ENCODE peak calls at places on chromosomes 16 and 17, in seven cellular contexts. One of them, this sample, is unnamed.

GRCh38 chr17:43986225-43986981 is 18.0 kb upstream of the NAGS start:
- DNase-seq in choroid plexus epithelial cell: no peak
- DNase-seq in heart left ventricle: no peak
- DNase-seq in transverse colon: no peak
- DNase-seq in tibial nerve: no peak
- DNase-seq in Panc1: no peak
- DNase-seq in astrocyte of the cerebellum: no peak
- DNase-seq in this sample: no peak

GRCh38 chr16:19400709-19401108 is 17.0 kb upstream of the TMC5 start:
- DNase-seq in choroid plexus epithelial cell: no peak
- DNase-seq in heart left ventricle: no peak
- DNase-seq in transverse colon: no peak
- DNase-seq in tibial nerve: no peak
- DNase-seq in Panc1: no peak
- DNase-seq in astrocyte of the cerebellum: no peak
- DNase-seq in this sample: no peak

GRCh38 chr17:61714300-61714699 is 123.3 kb upstream of the NACA2 start:
- DNase-seq in choroid plexus epithelial cell: no peak
- DNase-seq in heart left ventricle: no peak
- DNase-seq in transverse colon: no peak
- DNase-seq in tibial nerve: no peak
- DNase-seq in Panc1: no peak
- DNase-seq in astrocyte of the cerebellum: no peak
- DNase-seq in this sample: no peak

GRCh38 chr16:996672-997071 is 15.1 kb downstream of the SOX8 start:
- DNase-seq in choroid plexus epithelial cell: no peak
- DNase-seq in heart left ventricle: no peak
- DNase-seq in transverse colon: no peak
- DNase-seq in tibial nerve: no peak
- DNase-seq in Panc1: no peak
- DNase-seq in astrocyte of the cerebellum: no peak
- DNase-seq in this sample: no peak

GRCh38 chr17:74779948-74780400 is 3.8 kb upstream of the NAT9 start:
- DNase-seq in choroid plexus epithelial cell: no peak
- DNase-seq in heart left ventricle: no peak
- DNase-seq in transverse colon: peak
- DNase-seq in tibial nerve: no peak
- DNase-seq in Panc1: no peak
- DNase-seq in astrocyte of the cerebellum: no peak
- DNase-seq in this sample: no peak

GRCh38 chr17:7122386-7122785 is 7.8 kb upstream of the ASGR2 start:
- DNase-seq in choroid plexus epithelial cell: peak
- DNase-seq in heart left ventricle: no peak
- DNase-seq in transverse colon: no peak
- DNase-seq in tibial nerve: no peak
- DNase-seq in Panc1: no peak
- DNase-seq in astrocyte of the cerebellum: no peak
- DNase-seq in this sample: peak

GRCh38 chr16:22004321-22004720 is 3.4 kb upstream of the PDZD9 start:
- DNase-seq in choroid plexus epithelial cell: no peak
- DNase-seq in heart left ventricle: no peak
- DNase-seq in transverse colon: no peak
- DNase-seq in tibial nerve: no peak
- DNase-seq in Panc1: no peak
- DNase-seq in astrocyte of the cerebellum: no peak
- DNase-seq in this sample: no peak

GRCh38 chr16:78608305-78608776 is 508.9 kb downstream of the WWOX start:
- DNase-seq in choroid plexus epithelial cell: no peak
- DNase-seq in heart left ventricle: no peak
- DNase-seq in transverse colon: peak
- DNase-seq in tibial nerve: no peak
- DNase-seq in Panc1: no peak
- DNase-seq in astrocyte of the cerebellum: no peak
- DNase-seq in this sample: no peak

GRCh38 chr16:12573730-12574383 is 229.8 kb downstream of the CPPED1 start:
- DNase-seq in choroid plexus epithelial cell: peak
- DNase-seq in heart left ventricle: no peak
- DNase-seq in transverse colon: peak
- DNase-seq in tibial nerve: no peak
- DNase-seq in Panc1: peak
- DNase-seq in astrocyte of the cerebellum: no peak
- DNase-seq in this sample: peak

GRCh38 chr17:77693776-77694175 is 264.7 kb upstream of the TNRC6C start:
- DNase-seq in choroid plexus epithelial cell: no peak
- DNase-seq in heart left ventricle: no peak
- DNase-seq in transverse colon: no peak
- DNase-seq in tibial nerve: no peak
- DNase-seq in Panc1: no peak
- DNase-seq in astrocyte of the cerebellum: no peak
- DNase-seq in this sample: no peak

GRCh38 chr16:81693467-81694303 is 85.4 kb upstream of the PLCG2 start:
- DNase-seq in choroid plexus epithelial cell: no peak
- DNase-seq in heart left ventricle: no peak
- DNase-seq in transverse colon: peak
- DNase-seq in tibial nerve: no peak
- DNase-seq in Panc1: no peak
- DNase-seq in astrocyte of the cerebellum: no peak
- DNase-seq in this sample: no peak

GRCh38 chr17:20991276-20992037 is 51.4 kb downstream of the USP22 start:
- DNase-seq in choroid plexus epithelial cell: no peak
- DNase-seq in heart left ventricle: no peak
- DNase-seq in transverse colon: no peak
- DNase-seq in tibial nerve: no peak
- DNase-seq in Panc1: no peak
- DNase-seq in astrocyte of the cerebellum: no peak
- DNase-seq in this sample: no peak

DNA sequence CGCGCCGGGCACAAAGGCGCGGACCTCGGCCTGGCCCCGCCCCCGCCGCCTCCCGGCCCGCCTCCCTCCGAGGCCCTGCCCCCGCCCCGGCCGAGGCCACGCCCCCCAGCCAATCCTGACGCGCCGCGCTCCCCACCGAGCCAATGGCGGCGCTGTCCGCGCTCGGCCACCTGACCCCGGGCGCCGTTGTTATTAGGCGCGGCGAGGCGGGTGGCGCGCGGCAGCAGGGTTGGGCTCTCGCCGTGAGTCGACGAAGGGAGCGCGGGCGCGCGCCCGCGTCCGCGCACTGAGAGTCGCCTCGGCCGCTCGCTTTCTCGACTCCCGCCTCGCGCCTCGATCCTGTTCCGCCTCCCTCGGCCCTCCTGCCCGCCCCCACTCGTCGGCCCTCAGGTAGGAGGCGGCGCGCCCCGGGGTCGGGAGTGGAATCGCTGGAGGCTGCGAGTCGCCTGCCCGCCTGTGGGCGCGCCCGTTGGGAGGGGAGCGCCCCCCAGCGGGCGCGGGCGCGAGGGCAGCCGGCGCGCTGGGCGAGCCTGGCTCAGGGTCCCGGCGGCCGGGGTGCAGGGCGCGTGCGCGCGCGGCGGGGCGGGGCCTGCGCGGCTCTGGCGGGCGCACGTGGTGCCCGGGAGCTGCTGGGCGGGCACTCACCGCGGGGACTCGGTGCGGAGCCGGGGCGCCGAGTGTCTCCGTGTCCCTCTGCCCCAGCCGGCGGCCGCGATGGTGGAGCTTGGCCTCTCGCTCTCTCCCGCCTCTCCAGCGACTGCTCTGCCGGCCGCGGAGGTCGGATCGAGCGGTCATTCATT is 405 bp upstream of the CBLN1 start:
- DNase-seq in choroid plexus epithelial cell: peak
- DNase-seq in heart left ventricle: peak
- DNase-seq in transverse colon: peak
- DNase-seq in tibial nerve: peak
- DNase-seq in Panc1: no peak
- DNase-seq in astrocyte of the cerebellum: no peak
- DNase-seq in this sample: peak
- TF ChIP-seq CTCF in choroid plexus epithelial cell: no peak
- TF ChIP-seq CTCF in heart left ventricle: peak
- TF ChIP-seq CTCF in transverse colon: peak
- TF ChIP-seq CTCF in tibial nerve: no peak
- TF ChIP-seq CTCF in Panc1: no peak
- TF ChIP-seq CTCF in astrocyte of the cerebellum: no peak
- TF ChIP-seq CTCF in this sample: no peak

DNA sequence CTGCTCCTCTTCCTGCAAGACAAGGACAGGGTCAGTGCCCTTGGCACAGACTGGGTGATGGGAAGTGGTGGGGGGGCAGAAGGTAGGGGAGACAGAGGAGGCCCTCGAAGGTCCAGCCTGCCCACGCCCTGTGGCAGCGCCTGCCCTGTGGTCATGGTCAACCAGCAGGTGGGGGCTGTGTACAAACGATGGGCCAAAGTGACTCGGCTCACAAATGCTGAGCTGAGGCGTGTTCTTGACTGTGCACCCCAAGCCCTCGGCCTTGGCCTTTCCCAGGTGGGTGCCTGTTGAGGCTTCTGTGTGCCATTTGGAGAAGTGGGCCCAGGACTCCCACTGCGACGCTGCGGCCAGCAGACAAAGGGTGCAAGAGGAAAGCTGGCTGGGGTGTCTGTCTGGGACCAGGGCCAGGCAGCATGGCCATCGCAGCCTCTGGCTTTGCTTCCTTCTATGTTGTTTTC is 22.6 kb downstream of the MXRA7 start:
- DNase-seq in choroid plexus epithelial cell: no peak
- DNase-seq in heart left ventricle: peak
- DNase-seq in transverse colon: no peak
- DNase-seq in tibial nerve: no peak
- DNase-seq in Panc1: no peak
- DNase-seq in astrocyte of the cerebellum: no peak
- DNase-seq in this sample: no peak
- H3K4me3 ChIP-seq in choroid plexus epithelial cell: no peak
- H3K4me3 ChIP-seq in heart left ventricle: no peak
- H3K4me3 ChIP-seq in transverse colon: no peak
- H3K4me3 ChIP-seq in tibial nerve: no peak
- H3K4me3 ChIP-seq in Panc1: no peak
- H3K4me3 ChIP-seq in astrocyte of the cerebellum: no peak
- H3K4me3 ChIP-seq in this sample: no peak

GRCh38 chr16:55710466-55710865 is 54.7 kb downstream of the SLC6A2 start:
- DNase-seq in choroid plexus epithelial cell: peak
- DNase-seq in heart left ventricle: no peak
- DNase-seq in transverse colon: no peak
- DNase-seq in tibial nerve: no peak
- DNase-seq in Panc1: no peak
- DNase-seq in astrocyte of the cerebellum: no peak
- DNase-seq in this sample: no peak
- TF ChIP-seq CTCF in choroid plexus epithelial cell: no peak
- TF ChIP-seq CTCF in heart left ventricle: no peak
- TF ChIP-seq CTCF in transverse colon: no peak
- TF ChIP-seq CTCF in tibial nerve: no peak
- TF ChIP-seq CTCF in Panc1: no peak
- TF ChIP-seq CTCF in astrocyte of the cerebellum: no peak
- TF ChIP-seq CTCF in this sample: no peak

DNA sequence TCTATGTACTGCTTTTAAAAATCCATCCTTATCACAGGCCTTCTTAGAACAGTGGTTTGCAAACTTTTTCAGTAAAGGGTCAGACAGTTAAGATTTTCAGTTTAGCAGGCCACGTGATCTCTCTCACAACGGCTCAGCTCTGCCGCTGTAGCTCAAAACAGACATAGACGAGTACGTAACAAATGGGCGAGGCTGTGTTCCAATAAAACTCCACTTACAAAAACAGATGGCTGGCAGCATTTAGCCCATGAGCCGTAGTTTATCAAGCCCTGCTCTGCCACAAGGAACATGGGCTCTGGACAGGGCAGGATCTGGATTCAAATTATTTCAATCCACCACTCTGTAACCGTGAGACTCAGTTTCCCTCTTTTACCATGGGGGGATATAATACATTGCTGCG is 141.8 kb downstream of the XYLT1 start:
- DNase-seq in choroid plexus epithelial cell: no peak
- DNase-seq in heart left ventricle: no peak
- DNase-seq in transverse colon: peak
- DNase-seq in tibial nerve: peak
- DNase-seq in Panc1: no peak
- DNase-seq in astrocyte of the cerebellum: no peak
- DNase-seq in this sample: no peak
- H3K4me3 ChIP-seq in choroid plexus epithelial cell: no peak
- H3K4me3 ChIP-seq in heart left ventricle: no peak
- H3K4me3 ChIP-seq in transverse colon: no peak
- H3K4me3 ChIP-seq in tibial nerve: no peak
- H3K4me3 ChIP-seq in Panc1: no peak
- H3K4me3 ChIP-seq in astrocyte of the cerebellum: no peak
- H3K4me3 ChIP-seq in this sample: no peak

GRCh38 chr17:16507918-16508533 is 16.0 kb upstream of the LRRC75A start:
- DNase-seq in choroid plexus epithelial cell: no peak
- DNase-seq in heart left ventricle: no peak
- DNase-seq in transverse colon: peak
- DNase-seq in tibial nerve: no peak
- DNase-seq in Panc1: no peak
- DNase-seq in astrocyte of the cerebellum: no peak
- DNase-seq in this sample: no peak

GRCh38 chr17:16506188-16506587 is 14.2 kb upstream of the LRRC75A start:
- DNase-seq in choroid plexus epithelial cell: no peak
- DNase-seq in heart left ventricle: no peak
- DNase-seq in transverse colon: no peak
- DNase-seq in tibial nerve: no peak
- DNase-seq in Panc1: no peak
- DNase-seq in astrocyte of the cerebellum: no peak
- DNase-seq in this sample: no peak

GRCh38 chr17:16504974-16505373 is 13.0 kb upstream of the LRRC75A start:
- DNase-seq in choroid plexus epithelial cell: no peak
- DNase-seq in heart left ventricle: no peak
- DNase-seq in transverse colon: no peak
- DNase-seq in tibial nerve: no peak
- DNase-seq in Panc1: no peak
- DNase-seq in astrocyte of the cerebellum: no peak
- DNase-seq in this sample: no peak
- TF ChIP-seq CTCF in choroid plexus epithelial cell: no peak
- TF ChIP-seq CTCF in heart left ventricle: no peak
- TF ChIP-seq CTCF in transverse colon: no peak
- TF ChIP-seq CTCF in tibial nerve: no peak
- TF ChIP-seq CTCF in Panc1: no peak
- TF ChIP-seq CTCF in astrocyte of the cerebellum: no peak
- TF ChIP-seq CTCF in this sample: no peak

This sample was measured in cardiac fibroblast.